ENCODE peak calls at places on chromosomes 7 and 10, in eight cellular contexts. R is ovary; F is CD8-positive, alpha-beta T cell; Y is Panc1; N is lower lobe of right lung; B is mucosa of descending colon; J is naive thymus-derived CD4-positive, alpha-beta T cell; E is fibroblast of lung. H is an unnamed sample.

GRCh38 chr10:26000971-26001370 is 66.9 kb downstream of the MYO3A start:
- DNase-seq in R (no peak), F (no peak), Y (no peak), N (no peak), B (no peak), J (no peak), E (no peak), H (no peak)

GRCh38 chr10:63713191-63714144 is 192.3 kb downstream of the REEP3 start:
- DNase-seq in R (peak; percentile 86), F (no peak), Y (no peak), N (no peak), B (peak; percentile 85), J (no peak), E (peak; percentile 91), H (peak; percentile 96)

GRCh38 chr7:157830331-157830730 is 493.5 kb downstream of the DNAJB6 start:
- DNase-seq in R (no peak), F (no peak), Y (no peak), N (peak; percentile 38), B (no peak), J (no peak), E (no peak), H (no peak)

GRCh38 chr7:1854521-1855395 is 184.7 kb downstream of the ELFN1 start:
- DNase-seq in R (no peak), F (no peak), Y (no peak), N (peak; percentile 44), B (peak; percentile 13), J (no peak), E (no peak), H (peak; percentile 5)

GRCh38 chr10:94500063-94500462 is 45.5 kb upstream of the HELLS start:
- DNase-seq in R (no peak), F (no peak), Y (no peak), N (no peak), B (no peak), J (no peak), E (peak; percentile 9), H (peak; percentile 23)

GRCh38 chr7:83119002-83119358 is 43.7 kb downstream of the PCLO start:
- DNase-seq in R (no peak), F (no peak), Y (no peak), N (no peak), B (no peak), J (no peak), E (no peak), H (no peak)

GRCh38 chr7:69619619-69620018 is 21.3 kb downstream of the AUTS2 start:
- DNase-seq in R (no peak), F (no peak), Y (no peak), N (no peak), B (no peak), J (no peak), E (no peak), H (no peak)

GRCh38 chr7:107946451-107946850 is 55.5 kb downstream of the DLD start:
- DNase-seq in R (no peak), F (no peak), Y (no peak), N (no peak), B (no peak), J (no peak), E (no peak), H (no peak)

GRCh38 chr10:44873156-44873555 is 38.0 kb upstream of the TMEM72 start:
- DNase-seq in R (no peak), F (no peak), Y (no peak), N (no peak), B (no peak), J (no peak), E (peak; percentile 14), H (no peak)

GRCh38 chr10:35409094-35409582 is 72.8 kb downstream of the CCNY start:
- DNase-seq in R (no peak), F (no peak), Y (no peak), N (no peak), B (no peak), J (no peak), E (peak; percentile 92), H (no peak)

GRCh38 chr10:128060341-128060851 is 65.8 kb downstream of the MKI67 start:
- DNase-seq in R (no peak), F (no peak), Y (no peak), N (no peak), B (no peak), J (no peak), E (no peak), H (no peak)

GRCh38 chr10:20745556-20745955 is 151.6 kb downstream of the NEBL start:
- DNase-seq in R (no peak), F (no peak), Y (no peak), N (no peak), B (no peak), J (no peak), E (no peak), H (no peak)

GRCh38 chr7:122155566-122155965 is 11.5 kb upstream of the AASS start:
- DNase-seq in R (no peak), F (no peak), Y (no peak), N (no peak), B (no peak), J (no peak), E (no peak), H (no peak)

GRCh38 chr10:132425029-132425758 is 28.2 kb downstream of the PWWP2B start:
- DNase-seq in R (no peak), F (no peak), Y (no peak), N (no peak), B (peak; percentile 17), J (no peak), E (no peak), H (no peak)
- H3K4me1 ChIP-seq in R (peaks cover 19% of the 10 kb centered on the region), F (peaks cover 35% of the 10 kb centered on the region), Y (peaks cover 35% of the 10 kb centered on the region), N (peaks cover 35% of the 10 kb centered on the region), B (peaks cover 35% of the 10 kb centered on the region), J (peaks cover 29% of the 10 kb centered on the region), E (peaks cover 12% of the 10 kb centered on the region), H (peaks cover 20% of the 10 kb centered on the region)

GRCh38 chr10:14926061-14926470 is 27.8 kb downstream of the DCLRE1C start:
- DNase-seq in R (no peak), F (no peak), Y (no peak), N (no peak), B (no peak), J (no peak), E (no peak), H (no peak)
- H3K36me3 ChIP-seq in R (no peaks in the 10 kb centered on the region), F (peaks cover 57% of the 10 kb centered on the region), Y (no peaks in the 10 kb centered on the region), N (peaks cover 97% of the 10 kb centered on the region), B (peaks cover 3% of the 10 kb centered on the region), J (peaks cover 9% of the 10 kb centered on the region), E (peaks cover 12% of the 10 kb centered on the region), H (peaks cover 57% of the 10 kb centered on the region)

GRCh38 chr10:73842349-73842748 is 31.0 kb upstream of the NDST2 start:
- DNase-seq in R (no peak), F (no peak), Y (no peak), N (no peak), B (no peak), J (no peak), E (no peak), H (no peak)

GRCh38 chr10:73840056-73840402 is 28.6 kb upstream of the NDST2 start:
- DNase-seq in R (no peak), F (no peak), Y (no peak), N (no peak), B (no peak), J (no peak), E (no peak), H (no peak)

GRCh38 chr10:73840403-73841301 is 29.3 kb upstream of the NDST2 start:
- DNase-seq in R (no peak), F (no peak), Y (no peak), N (no peak), B (no peak), J (no peak), E (no peak), H (no peak)

GRCh38 chr10:73843254-73843653 is 31.1 kb downstream of the CAMK2G start:
- DNase-seq in R (no peak), F (no peak), Y (no peak), N (no peak), B (no peak), J (no peak), E (no peak), H (no peak)

DNA sequence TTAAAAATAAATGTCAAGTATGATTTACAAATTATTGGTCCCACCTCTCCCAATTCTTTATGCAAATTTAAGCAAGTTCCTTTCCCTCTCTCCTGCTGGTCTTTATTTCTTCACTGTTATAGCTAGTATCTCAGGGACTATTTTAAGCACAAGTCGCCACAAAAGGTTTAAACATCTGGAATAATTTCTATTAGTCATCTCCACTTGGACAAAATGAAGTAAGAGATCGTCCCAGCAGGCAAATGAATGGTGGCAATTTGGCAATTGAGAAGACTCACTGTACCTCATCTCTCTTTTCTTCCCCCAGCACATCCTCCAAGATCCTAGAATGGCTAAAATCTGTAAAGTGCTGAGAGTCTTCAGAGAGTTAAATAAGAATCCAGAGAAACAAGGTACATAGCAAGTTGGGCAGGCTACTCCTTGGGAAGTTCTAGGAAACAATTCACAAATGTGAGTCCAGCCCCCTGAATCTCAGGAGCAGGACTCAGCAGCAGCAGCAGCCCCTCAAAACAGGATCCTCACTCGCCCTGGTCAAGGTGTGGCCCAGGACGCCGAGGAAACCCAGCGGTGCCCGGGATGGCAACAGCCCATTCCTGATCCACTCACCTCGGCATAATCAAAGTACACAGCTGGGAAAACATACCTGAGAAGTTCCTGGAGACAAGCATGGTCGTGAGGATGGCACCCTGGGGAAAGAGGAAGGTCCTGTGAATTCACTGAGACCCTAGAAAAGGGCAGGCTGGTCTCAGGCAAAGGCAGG is 30.3 kb upstream of the NDST2 start:
- DNase-seq in R (no peak), F (no peak), Y (no peak), N (no peak), B (no peak), J (no peak), E (peak; percentile 42), H (no peak)
- H3K4me3 ChIP-seq in R (no peak overlapping the region), F (no peak overlapping the region), Y (no peak overlapping the region), N (no peak overlapping the region), B (no peak overlapping the region), J (no peak overlapping the region), E (no peak overlapping the region), H (no peak overlapping the region)

GRCh38 chr7:102302025-102302424 is 15.4 kb downstream of the SH2B2 start:
- DNase-seq in R (no peak), F (no peak), Y (no peak), N (no peak), B (no peak), J (no peak), E (no peak), H (no peak)

GRCh38 chr7:102303669-102304422 is 17.2 kb downstream of the SH2B2 start:
- DNase-seq in R (no peak), F (no peak), Y (no peak), N (no peak), B (no peak), J (no peak), E (no peak), H (no peak)

GRCh38 chr7:102306916-102307677 is 20.4 kb downstream of the SH2B2 start:
- DNase-seq in R (no peak), F (no peak), Y (no peak), N (peak; percentile 85), B (peak; percentile 85), J (no peak), E (peak; percentile 74), H (no peak)

GRCh38 chr7:102305414-102306268 is 19.0 kb downstream of the SH2B2 start:
- DNase-seq in R (no peak), F (no peak), Y (no peak), N (no peak), B (no peak), J (no peak), E (no peak), H (no peak)

DNA sequence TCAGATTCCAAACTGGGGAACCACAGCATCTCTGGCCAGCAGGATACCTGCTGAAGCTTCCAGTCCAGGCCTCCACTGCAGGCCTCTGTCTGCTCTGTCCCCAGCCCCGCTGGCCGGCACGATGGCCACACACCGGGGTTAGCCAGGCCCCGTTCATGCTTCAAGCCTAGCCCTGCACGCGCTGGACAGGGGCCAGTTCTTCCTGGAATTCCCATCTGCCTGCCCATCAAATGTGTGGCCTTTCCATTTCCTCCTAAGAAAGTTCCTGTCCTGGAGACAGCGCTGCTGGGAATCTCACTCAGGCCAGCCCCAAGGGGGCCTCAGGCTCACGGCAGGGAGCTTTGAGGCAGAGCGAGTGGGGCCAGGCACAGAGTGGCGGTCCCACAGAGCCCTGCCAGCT is 18.0 kb downstream of the SH2B2 start:
- DNase-seq in R (no peak), F (no peak), Y (no peak), N (no peak), B (no peak), J (no peak), E (no peak), H (no peak)
- H3K4me1 ChIP-seq in R (no peaks in the 10 kb centered on the region), F (no peaks in the 10 kb centered on the region), Y (peaks cover 3% of the 10 kb centered on the region), N (peaks cover 28% of the 10 kb centered on the region), B (peaks cover 10% of the 10 kb centered on the region), J (no peaks in the 10 kb centered on the region), E (peaks cover 3% of the 10 kb centered on the region), H (no peaks in the 10 kb centered on the region)

H was measured in HAP-1.